ENCODE peak calls at places on chromosomes 2 and 18, in seven cellular contexts. W is AG09309, H is GM12878, Z is retinal pigment epithelial cell, A is ovary, M is astrocyte of the spinal cord, C is DND-41. R is an unnamed sample.

GRCh38 chr2:150280255-150280654 is 207.2 kb downstream of the RND3 start:
- DNase-seq in Z (no peak), W (peak), A (peak), C (no peak), M (peak), H (no peak), R (peak)

GRCh38 chr2:101151859-101152194 is 645 bp upstream of the TBC1D8 start:
- DNase-seq in H (no peak), C (no peak), A (no peak), W (no peak), Z (no peak), M (peak), R (no peak)

GRCh38 chr18:26383454-26384270 is 157.4 kb downstream of the TAF4B start:
- DNase-seq in H (peak), A (no peak), C (peak), Z (peak), W (peak), M (peak), R (peak)

GRCh38 chr18:9719421-9719981 is 11.4 kb downstream of the RAB31 start:
- DNase-seq in A (peak), Z (peak), W (no peak), H (no peak), C (no peak), M (peak), R (peak)

GRCh38 chr2:31729442-31730092 is 148.8 kb upstream of the SRD5A2 start:
- DNase-seq in Z (no peak), C (no peak), A (no peak), M (no peak), W (peak), H (peak), R (peak)

GRCh38 chr18:49907346-49907929 is 94.1 kb upstream of the ACAA2 start:
- DNase-seq in Z (peak), C (no peak), H (no peak), W (no peak), A (no peak), M (peak), R (no peak)

GRCh38 chr18:45590060-45590537 is 25.2 kb upstream of the SLC14A2 start:
- DNase-seq in H (no peak), A (no peak), C (no peak), M (peak), Z (no peak), W (no peak), R (no peak)

GRCh38 chr2:56448999-56449431 is 265.2 kb downstream of the CCDC85A start:
- DNase-seq in Z (no peak), M (no peak), A (no peak), C (no peak), H (no peak), W (no peak), R (peak)

GRCh38 chr2:20635698-20636584 is 15.0 kb downstream of the HS1BP3 start:
- DNase-seq in H (no peak), Z (no peak), A (peak), W (peak), C (no peak), M (peak), R (peak)

GRCh38 chr2:12613137-12613912 is 103.4 kb upstream of the TRIB2 start:
- DNase-seq in Z (no peak), M (no peak), H (no peak), C (no peak), W (no peak), A (no peak), R (no peak)

GRCh38 chr2:176637497-176638166 is 368.4 kb downstream of the MTX2 start:
- DNase-seq in M (peak), Z (no peak), A (peak), H (no peak), W (no peak), C (no peak), R (peak)

GRCh38 chr18:72910045-72910444 is 42.3 kb upstream of the NETO1 start:
- DNase-seq in Z (no peak), A (no peak), C (no peak), W (no peak), H (no peak), M (peak), R (no peak)

GRCh38 chr2:147182260-147182659 is 662.6 kb upstream of the ACVR2A start:
- DNase-seq in H (peak), A (no peak), Z (no peak), W (no peak), C (peak), M (no peak), R (peak)

GRCh38 chr2:231890896-231891513 is 35.2 kb downstream of the NPPC start:
- DNase-seq in Z (no peak), A (no peak), H (no peak), M (no peak), C (no peak), W (no peak), R (peak)

GRCh38 chr2:1593371-1594205 is 150.7 kb downstream of the PXDN start:
- DNase-seq in W (no peak), M (peak), C (peak), H (no peak), Z (peak), A (no peak), R (peak)

GRCh38 chr2:43950383-43951008 is 45.3 kb downstream of the LRPPRC start:
- DNase-seq in W (peak), H (no peak), Z (no peak), A (no peak), M (peak), C (peak), R (peak)

GRCh38 chr2:15778529-15779219 is 161.7 kb upstream of the MYCN start:
- DNase-seq in M (no peak), H (no peak), A (no peak), C (no peak), W (no peak), Z (no peak), R (no peak)

GRCh38 chr2:128469203-128469602 is 150.5 kb upstream of the HS6ST1 start:
- DNase-seq in W (no peak), C (peak), A (no peak), H (no peak), Z (no peak), M (no peak), R (no peak)

GRCh38 chr2:189113963-189114362 is 65.6 kb downstream of the COL5A2 start:
- DNase-seq in A (no peak), Z (no peak), W (no peak), M (peak), H (no peak), C (no peak), R (no peak)

GRCh38 chr2:18566145-18566544 is 5.7 kb upstream of the RDH14 start:
- DNase-seq in C (no peak), Z (no peak), H (no peak), M (peak), A (no peak), W (no peak), R (no peak)

GRCh38 chr2:61016392-61017002 is 1.0 kb upstream of the PEX13 start:
- DNase-seq in A (no peak), Z (no peak), H (no peak), C (no peak), M (no peak), W (no peak), R (peak)

GRCh38 chr2:151757861-151758260 is 23.6 kb upstream of the NEB start:
- DNase-seq in W (no peak), Z (no peak), A (no peak), M (no peak), H (no peak), C (no peak), R (no peak)

GRCh38 chr18:75374466-75374865 is 53.0 kb downstream of the SMIM21 start:
- DNase-seq in C (no peak), W (no peak), H (no peak), A (no peak), Z (no peak), M (no peak), R (no peak)

GRCh38 chr2:154158101-154158500 is 286.4 kb downstream of the GALNT13 start:
- DNase-seq in C (no peak), M (no peak), Z (peak), H (no peak), A (no peak), W (no peak), R (peak)

GRCh38 chr2:53787255-53787910 is 539 bp downstream of the ERLEC1 start:
- DNase-seq in H (no peak), Z (no peak), W (no peak), C (no peak), A (no peak), M (peak), R (peak)

GRCh38 chr18:3794537-3795348 is 344.8 kb downstream of the TGIF1 start:
- DNase-seq in A (no peak), Z (no peak), C (no peak), H (no peak), W (peak), M (peak), R (peak)

GRCh38 chr2:235864746-235865535 is 303.2 kb downstream of the GBX2 start:
- DNase-seq in M (peak), A (no peak), W (no peak), Z (peak), H (no peak), C (no peak), R (no peak)

GRCh38 chr2:39468574-39469331 is 31.7 kb upstream of the MAP4K3 start:
- DNase-seq in H (no peak), W (no peak), A (no peak), Z (no peak), M (no peak), C (no peak), R (no peak)

GRCh38 chr2:56874717-56875116 is 690.9 kb downstream of the CCDC85A start:
- DNase-seq in Z (no peak), H (no peak), W (no peak), C (no peak), A (no peak), M (no peak), R (no peak)

GRCh38 chr18:58829263-58829662 is 35.4 kb upstream of the ZNF532 start:
- DNase-seq in Z (no peak), A (no peak), H (no peak), W (no peak), C (no peak), M (peak), R (no peak)

DNA sequence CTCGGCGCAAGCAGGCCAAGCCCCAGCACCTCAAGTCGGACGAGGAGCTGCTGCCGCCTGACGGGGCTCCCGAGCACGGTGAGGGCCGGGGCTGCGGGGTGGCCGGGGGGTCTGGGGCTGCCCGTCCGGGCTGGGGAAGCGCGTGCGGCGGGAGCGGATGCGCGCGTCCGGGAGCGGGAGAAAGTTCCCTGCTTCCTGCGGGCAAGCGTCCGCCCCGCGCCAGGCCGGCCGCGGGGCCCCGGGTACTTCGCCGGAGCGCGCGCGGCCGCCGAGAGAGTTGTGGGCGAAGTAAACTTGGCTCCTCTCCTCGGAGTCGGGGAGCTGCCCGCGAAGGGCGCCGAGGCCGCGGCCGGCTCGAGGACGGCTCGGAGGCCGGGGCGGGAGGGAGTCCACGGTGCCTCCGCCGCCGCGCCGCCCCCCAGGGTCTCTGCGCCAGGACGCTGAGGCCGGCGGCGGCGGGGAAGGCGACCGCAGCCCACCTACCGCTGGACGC is 707 bp downstream of the SALL3 start:
- DNase-seq in W (no peak), Z (no peak), H (no peak), M (no peak), A (no peak), C (no peak), R (no peak)
- H3K4me3 ChIP-seq in W (no peak), Z (no peak), H (no peak), M (peak), A (no peak), C (no peak), R (no peak)

DNA sequence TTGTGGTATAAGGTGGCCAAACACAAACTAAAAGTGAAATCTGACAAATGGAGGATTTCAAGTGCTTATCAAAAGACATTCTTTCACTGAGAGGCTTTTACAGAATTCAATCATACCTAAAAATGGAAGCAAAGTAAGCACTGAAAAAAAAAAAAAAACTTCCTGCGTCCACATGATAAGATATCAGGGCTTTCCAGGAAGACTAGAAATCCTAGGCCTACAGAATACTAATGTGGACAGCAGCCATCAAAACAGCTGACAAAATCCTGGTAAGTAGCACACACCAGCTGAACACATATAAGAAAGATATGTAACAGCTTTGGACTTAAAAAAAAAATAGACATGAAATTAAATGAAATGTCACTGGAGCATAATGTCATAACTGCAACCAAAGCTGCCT is 178.2 kb downstream of the SUCLG1 start:
- DNase-seq in Z (no peak), W (no peak), A (no peak), H (no peak), M (no peak), C (no peak), R (no peak)
- TF ChIP-seq CTCF in Z (no peak), W (no peak), A (no peak), H (no peak), M (no peak), C (no peak), R (no peak)

GRCh38 chr2:197217561-197217960 is 93.0 kb downstream of the ANKRD44 start:
- DNase-seq in A (no peak), C (no peak), H (no peak), M (no peak), Z (no peak), W (no peak), R (no peak)

GRCh38 chr2:197211881-197212342 is 98.7 kb downstream of the ANKRD44 start:
- DNase-seq in Z (no peak), M (no peak), C (no peak), A (no peak), H (no peak), W (no peak), R (no peak)

GRCh38 chr2:197212344-197213262 is 98.0 kb downstream of the ANKRD44 start:
- DNase-seq in W (no peak), C (peak), M (no peak), H (no peak), Z (no peak), A (no peak), R (no peak)

GRCh38 chr2:197219636-197220035 is 90.9 kb downstream of the ANKRD44 start:
- DNase-seq in H (no peak), A (no peak), Z (no peak), C (no peak), W (no peak), M (no peak), R (no peak)

DNA sequence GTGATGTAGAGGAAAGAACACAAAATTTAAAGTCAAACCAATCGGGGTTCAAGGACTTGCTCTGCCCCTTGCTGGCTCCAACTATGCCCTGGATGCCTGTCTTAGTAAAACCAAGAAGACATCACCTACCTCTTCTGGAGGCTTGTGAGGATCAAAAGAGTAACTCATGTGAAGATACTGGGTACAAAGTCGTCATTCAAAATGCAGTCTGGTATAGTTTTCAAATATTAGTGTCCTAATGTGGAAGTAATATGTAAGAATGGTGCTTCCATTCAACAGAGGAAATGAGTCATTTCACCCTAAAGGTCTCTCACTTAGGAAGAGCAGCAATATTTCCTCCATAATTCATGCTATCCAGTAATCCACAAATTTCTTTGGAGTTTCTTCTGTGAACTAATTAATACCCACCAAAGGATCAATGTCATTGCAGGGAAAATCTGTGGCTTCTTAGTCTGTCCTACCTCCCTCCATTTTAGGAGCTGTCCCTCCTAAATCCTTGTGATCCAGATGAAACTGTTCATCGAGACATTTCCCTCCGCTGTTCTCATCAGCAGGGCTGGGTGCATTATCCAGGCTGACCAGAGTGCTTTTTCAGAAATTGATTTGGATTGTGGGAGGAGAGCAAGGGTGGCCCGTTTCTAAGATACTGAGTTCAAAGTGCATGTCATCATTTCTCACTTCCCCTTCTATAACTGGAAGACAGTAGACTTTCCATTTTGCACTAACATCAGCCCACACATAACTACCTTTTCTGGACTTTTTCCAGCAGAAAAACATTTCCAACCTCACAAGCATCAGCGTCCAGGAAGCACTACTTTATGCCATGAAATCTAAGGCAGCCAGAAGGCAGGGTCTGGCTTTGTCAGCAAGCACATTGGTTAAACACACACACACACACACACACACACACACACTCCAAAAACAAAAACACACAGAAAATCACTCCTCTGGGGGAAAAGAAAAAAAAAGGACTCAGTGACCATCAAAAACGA is 94.3 kb downstream of the ANKRD44 start:
- DNase-seq in M (peak), A (no peak), H (peak), C (no peak), Z (no peak), W (no peak), R (peak)
- H3K4me3 ChIP-seq in M (no peak), A (no peak), H (peak), C (no peak), Z (no peak), W (no peak), R (no peak)

GRCh38 chr2:205053827-205054410 is 508.6 kb downstream of the PARD3B start:
- DNase-seq in M (no peak), A (no peak), H (no peak), W (no peak), C (no peak), Z (no peak), R (no peak)
- TF ChIP-seq CTCF in M (no peak), A (no peak), H (no peak), W (no peak), C (no peak), Z (no peak), R (no peak)